ENCODE peak calls at places on chromosomes 4 and X, in eight cellular contexts. G is tibial nerve, E is lung, I is cardiac fibroblast, X is neural crest cell, K is mammary epithelial cell, W is mucosa of descending colon, J is transverse colon. H is an unnamed sample.

GRCh38 chrX:12929701-12930100 is 23.3 kb downstream of the TLR8 start:
- DNase-seq in G (no peak), E (no peak), I (no peak), X (no peak), K (peak), W (no peak), J (no peak), H (no peak)

GRCh38 chr4:152485726-152486276 is 50.1 kb downstream of the FBXW7 start:
- DNase-seq in G (no peak), E (no peak), I (peak), X (no peak), K (peak), W (peak), J (no peak), H (no peak)

GRCh38 chr4:40473578-40474388 is 138.7 kb downstream of the CHRNA9 start:
- DNase-seq in G (no peak), E (no peak), I (no peak), X (no peak), K (no peak), W (peak), J (peak), H (no peak)

GRCh38 chr4:144449623-144450022 is 196.3 kb upstream of the HHIP start:
- DNase-seq in G (peak), E (no peak), I (peak), X (no peak), K (no peak), W (peak), J (no peak), H (no peak)

GRCh38 chrX:74119016-74119910 is 184.7 kb upstream of the ZCCHC13 start:
- DNase-seq in G (no peak), E (no peak), I (peak), X (no peak), K (peak), W (no peak), J (no peak), H (no peak)

GRCh38 chrX:153966841-153967535 is 4.6 kb downstream of the HCFC1 start:
- DNase-seq in G (no peak), E (no peak), I (no peak), X (no peak), K (no peak), W (no peak), J (no peak), H (no peak)

GRCh38 chr4:9996319-9997110 is 24.8 kb downstream of the SLC2A9 start:
- DNase-seq in G (no peak), E (no peak), I (no peak), X (no peak), K (no peak), W (peak), J (peak), H (no peak)

GRCh38 chrX:5870238-5870637 is 358.4 kb downstream of the NLGN4X start:
- DNase-seq in G (no peak), E (no peak), I (peak), X (no peak), K (no peak), W (no peak), J (no peak), H (no peak)

GRCh38 chr4:112519689-112520597 is 4.0 kb upstream of the NEUROG2 start:
- DNase-seq in G (no peak), E (no peak), I (no peak), X (peak), K (no peak), W (no peak), J (no peak), H (no peak)

GRCh38 chr4:14977836-14978235 is 24.4 kb upstream of the CPEB2 start:
- DNase-seq in G (no peak), E (no peak), I (no peak), X (no peak), K (no peak), W (no peak), J (no peak), H (no peak)

GRCh38 chr4:84319124-84319523 is 180.0 kb downstream of the NKX6-1 start:
- DNase-seq in G (peak), E (peak), I (peak), X (no peak), K (peak), W (peak), J (no peak), H (no peak)

GRCh38 chr4:103885152-103885551 is 165.4 kb upstream of the TACR3 start:
- DNase-seq in G (no peak), E (no peak), I (no peak), X (no peak), K (no peak), W (no peak), J (no peak), H (no peak)

GRCh38 chr4:1812720-1813119 is 19.6 kb downstream of the FGFR3 start:
- DNase-seq in G (no peak), E (no peak), I (no peak), X (no peak), K (no peak), W (no peak), J (no peak), H (no peak)

GRCh38 chr4:47235721-47236120 is 204.4 kb downstream of the GABRB1 start:
- DNase-seq in G (no peak), E (no peak), I (peak), X (no peak), K (no peak), W (no peak), J (no peak), H (no peak)

GRCh38 chr4:184423003-184423686 is 51.2 kb downstream of the IRF2 start:
- DNase-seq in G (no peak), E (no peak), I (no peak), X (no peak), K (no peak), W (no peak), J (peak), H (no peak)

GRCh38 chrX:12494400-12495138 is 296.6 kb upstream of the PRPS2 start:
- DNase-seq in G (no peak), E (no peak), I (no peak), X (no peak), K (no peak), W (no peak), J (no peak), H (no peak)

GRCh38 chr4:8514391-8514790 is 65.8 kb upstream of the GPR78 start:
- DNase-seq in G (no peak), E (no peak), I (no peak), X (no peak), K (no peak), W (no peak), J (no peak), H (no peak)

GRCh38 chr4:75584067-75584466 is 28.2 kb downstream of the ODAPH start:
- DNase-seq in G (no peak), E (peak), I (peak), X (no peak), K (no peak), W (no peak), J (no peak), H (no peak)

GRCh38 chrX:15269120-15269519 is 763 bp downstream of the ASB9 start:
- DNase-seq in G (no peak), E (no peak), I (no peak), X (no peak), K (peak), W (no peak), J (no peak), H (no peak)

GRCh38 chr4:73718375-73719373 is 21.7 kb upstream of the CXCL8 start:
- DNase-seq in G (no peak), E (no peak), I (no peak), X (no peak), K (peak), W (no peak), J (no peak), H (no peak)

GRCh38 chr4:141410839-141411238 is 190.1 kb downstream of the ZNF330 start:
- DNase-seq in G (no peak), E (no peak), I (no peak), X (no peak), K (no peak), W (no peak), J (no peak), H (no peak)

GRCh38 chr4:67616478-67616877 is 58.0 kb downstream of the STAP1 start:
- DNase-seq in G (no peak), E (no peak), I (no peak), X (no peak), K (no peak), W (no peak), J (no peak), H (no peak)

GRCh38 chr4:3045500-3045850 is 28.9 kb downstream of the HTT-AS start:
- DNase-seq in G (peak), E (peak), I (peak), X (no peak), K (peak), W (peak), J (peak), H (no peak)
- TF ChIP-seq CTCF in G (no peak), E (no peak), I (peak), X (no peak), K (no peak), W (no peak), J (no peak), H (no peak)

GRCh38 chrX:135740683-135741149 is 27.3 kb downstream of the CT45A3 start:
- DNase-seq in G (no peak), E (no peak), I (no peak), X (peak), K (no peak), W (peak), J (peak), H (peak)
- TF ChIP-seq CTCF in G (no peak), E (peak), I (peak), X (peak), K (peak), W (no peak), J (no peak), H (peak)

DNA sequence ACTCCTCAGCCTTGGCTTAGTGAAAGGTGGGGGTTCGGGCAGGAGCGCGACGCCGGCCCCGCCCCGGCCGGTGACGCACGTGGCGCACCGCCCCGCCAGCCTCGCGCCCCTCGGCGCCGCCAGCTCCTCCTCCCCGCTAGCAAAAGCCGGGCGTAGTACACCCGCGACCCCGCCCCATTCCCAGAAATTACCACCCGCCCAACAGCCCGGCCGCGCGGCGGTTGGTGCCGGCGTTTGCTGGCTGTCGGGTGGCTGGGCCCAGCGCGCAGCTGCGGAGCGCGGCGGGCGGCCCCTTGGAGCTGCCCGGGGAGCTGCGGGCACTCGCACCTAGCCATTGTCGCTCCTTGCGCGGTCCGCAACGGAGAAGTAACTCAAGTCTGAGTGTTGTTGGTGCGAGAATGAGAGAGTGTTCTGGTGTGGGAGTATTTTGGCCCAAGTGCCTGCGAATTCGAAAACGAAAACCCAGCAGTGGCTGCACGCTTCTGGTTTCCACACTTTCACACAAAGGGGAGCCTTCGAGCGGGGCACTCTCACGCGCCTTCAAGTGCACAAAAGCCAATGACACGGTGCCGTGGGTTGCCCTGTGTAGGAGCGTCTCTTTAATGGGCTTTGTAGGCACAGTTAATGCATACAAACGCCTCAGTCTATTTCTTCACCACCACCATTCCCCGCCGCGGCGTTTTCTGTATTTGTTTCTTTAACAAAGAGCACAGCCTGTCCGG is 1.0 kb upstream of the ELF2 start:
- DNase-seq in G (peak), E (peak), I (peak), X (peak), K (peak), W (peak), J (peak), H (peak)
- TF ChIP-seq CTCF in G (no peak), E (no peak), I (no peak), X (no peak), K (no peak), W (no peak), J (no peak), H (no peak)

DNA sequence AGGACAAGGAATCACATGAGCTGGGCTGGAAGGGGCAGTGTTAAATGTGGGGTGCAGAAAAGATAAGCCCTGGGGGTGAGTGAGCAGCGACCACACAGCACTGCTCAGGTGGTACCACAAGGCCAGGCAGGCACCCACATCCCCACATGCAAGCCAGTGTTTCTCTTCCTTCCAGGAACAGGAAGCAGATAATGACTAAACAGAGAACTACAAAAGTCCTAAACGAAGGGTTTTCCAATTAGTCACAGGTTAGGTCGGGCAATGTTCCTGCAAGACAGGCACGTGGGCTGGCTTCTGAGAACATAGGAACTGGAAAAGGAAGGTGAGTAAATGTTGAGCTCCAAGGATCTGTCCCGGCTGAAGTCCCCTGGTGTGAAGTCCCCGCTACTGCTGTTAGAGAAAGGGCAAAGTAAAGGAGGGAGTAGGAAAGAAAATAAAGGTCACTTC is 19.5 kb downstream of the RELL1 start:
- DNase-seq in G (peak), E (peak), I (peak), X (no peak), K (peak), W (peak), J (peak), H (no peak)
- TF ChIP-seq CTCF in G (no peak), E (no peak), I (peak), X (no peak), K (no peak), W (no peak), J (no peak), H (no peak)

DNA sequence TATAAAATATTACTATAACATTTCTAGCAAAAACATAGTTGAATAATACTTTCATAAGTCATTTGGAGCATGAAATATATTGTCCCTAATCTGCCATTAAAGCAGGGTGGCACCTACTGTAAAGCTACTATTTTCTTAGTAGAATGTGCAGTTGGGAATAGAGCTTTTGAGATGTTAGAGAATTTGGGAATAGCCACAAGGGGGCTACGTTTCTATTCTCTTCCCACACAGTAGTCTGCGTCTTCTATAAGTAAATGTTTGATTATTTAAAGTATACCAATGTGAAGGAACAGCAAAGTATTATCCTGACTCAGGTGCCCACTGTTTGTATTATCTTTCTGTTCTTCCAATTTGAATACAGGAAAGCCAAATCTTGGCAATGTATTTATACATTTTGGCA is 323.2 kb upstream of the GIMD1 start:
- DNase-seq in G (no peak), E (no peak), I (no peak), X (no peak), K (no peak), W (no peak), J (no peak), H (no peak)
- TF ChIP-seq CTCF in G (no peak), E (no peak), I (peak), X (peak), K (peak), W (no peak), J (no peak), H (peak)

DNA sequence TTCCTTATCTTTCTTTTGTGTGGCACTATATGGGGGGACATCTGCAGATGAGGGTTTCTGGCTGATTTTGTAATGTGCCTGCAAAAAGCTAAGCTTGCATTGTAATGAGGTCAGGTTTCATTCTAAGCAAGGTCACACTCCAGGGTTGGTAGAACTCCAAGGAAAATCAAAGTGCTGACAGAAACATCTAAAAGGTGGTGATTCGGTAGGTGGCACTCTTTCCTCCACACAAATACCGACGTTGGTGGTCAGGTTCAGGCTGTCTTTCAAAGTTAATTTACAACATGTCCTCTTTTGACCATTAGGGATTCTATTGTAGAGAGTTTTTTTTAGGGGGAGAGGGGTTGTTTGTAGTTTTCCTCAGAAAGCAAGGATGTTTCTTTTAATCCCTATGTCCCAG is 434.4 kb downstream of the PPARGC1A start:
- DNase-seq in G (no peak), E (no peak), I (peak), X (peak), K (no peak), W (peak), J (no peak), H (no peak)
- TF ChIP-seq CTCF in G (no peak), E (no peak), I (no peak), X (peak), K (no peak), W (no peak), J (peak), H (peak)

GRCh38 chrX:71128915-71129765 is 10.7 kb downstream of the MED12 start:
- DNase-seq in G (peak), E (peak), I (peak), X (peak), K (peak), W (peak), J (peak), H (peak)
- TF ChIP-seq CTCF in G (peak), E (peak), I (peak), X (peak), K (peak), W (peak), J (peak), H (peak)